ENCODE peak calls at places on chromosomes 16 and 17, in seven cellular contexts. U, W, D, Y, K, S and N are unnamed samples.

GRCh38 chr17:9241371-9241712 is 220.0 kb downstream of the NTN1 start:
- DNase-seq in U (peak), W (peak), D (peak), Y (no peak), K (peak), S (no peak), N (no peak)

GRCh38 chr16:85176541-85177447 is 64.5 kb upstream of the CIBAR2 start:
- DNase-seq in U (no peak), W (no peak), D (no peak), Y (no peak), K (peak), S (no peak), N (peak)

GRCh38 chr16:85583491-85584181 is 29.5 kb upstream of the GSE1 start:
- DNase-seq in U (peak), W (peak), D (peak), Y (no peak), K (peak), S (no peak), N (peak)

GRCh38 chr17:41442772-41443171 is 2.0 kb upstream of the KRT38 start:
- DNase-seq in U (peak), W (no peak), D (peak), Y (no peak), K (peak), S (no peak), N (peak)

GRCh38 chr17:38658741-38659345 is 15.9 kb downstream of the EPOP start:
- DNase-seq in U (no peak), W (no peak), D (no peak), Y (no peak), K (no peak), S (no peak), N (peak)

GRCh38 chr17:70525976-70526375 is 356.6 kb downstream of the KCNJ2 start:
- DNase-seq in U (no peak), W (no peak), D (no peak), Y (no peak), K (no peak), S (no peak), N (no peak)

GRCh38 chr17:70636517-70637133 is 467.3 kb downstream of the KCNJ2 start:
- DNase-seq in U (peak), W (peak), D (peak), Y (peak), K (peak), S (no peak), N (no peak)

GRCh38 chr16:46658925-46659324 is 30.1 kb downstream of the VPS35 start:
- DNase-seq in U (no peak), W (no peak), D (peak), Y (peak), K (no peak), S (peak), N (no peak)

GRCh38 chr16:80614908-80615696 is 74.3 kb downstream of the DYNLRB2 start:
- DNase-seq in U (peak), W (peak), D (peak), Y (no peak), K (peak), S (no peak), N (peak)

GRCh38 chr16:19883296-19883951 is 1.2 kb downstream of the GPRC5B start:
- DNase-seq in U (no peak), W (peak), D (no peak), Y (no peak), K (peak), S (no peak), N (no peak)

GRCh38 chr16:73095885-73096341 is 48.0 kb upstream of the ZFHX3 start:
- DNase-seq in U (no peak), W (no peak), D (no peak), Y (no peak), K (peak), S (no peak), N (no peak)

GRCh38 chr16:89172901-89173628 is 1.5 kb downstream of the CDH15 start:
- DNase-seq in U (no peak), W (no peak), D (no peak), Y (no peak), K (no peak), S (no peak), N (peak)

GRCh38 chr17:9238340-9239259 is 217.3 kb downstream of the NTN1 start:
- DNase-seq in U (no peak), W (no peak), D (no peak), Y (no peak), K (no peak), S (no peak), N (peak)

GRCh38 chr16:79864032-79864780 is 263.7 kb upstream of the MAF start:
- DNase-seq in U (no peak), W (no peak), D (no peak), Y (no peak), K (no peak), S (no peak), N (no peak)

GRCh38 chr17:60065136-60065535 is 13.6 kb downstream of the HEATR6 start:
- DNase-seq in U (no peak), W (no peak), D (peak), Y (no peak), K (peak), S (no peak), N (no peak)

GRCh38 chr17:59761385-59762021 is 54.0 kb downstream of the VMP1 start:
- DNase-seq in U (peak), W (peak), D (peak), Y (no peak), K (peak), S (no peak), N (peak)

GRCh38 chr16:69373019-69373418 is 12.8 kb downstream of the TERF2 start:
- DNase-seq in U (no peak), W (no peak), D (no peak), Y (no peak), K (no peak), S (peak), N (no peak)

GRCh38 chr17:61389670-61390478 is 9.8 kb upstream of the TBX2 start:
- DNase-seq in U (peak), W (peak), D (peak), Y (peak), K (peak), S (peak), N (peak)

GRCh38 chr17:58759522-58759921 is 3.9 kb downstream of the PPM1E start:
- DNase-seq in U (no peak), W (no peak), D (no peak), Y (no peak), K (no peak), S (no peak), N (no peak)

GRCh38 chr17:27224526-27225315 is 69.2 kb upstream of the WSB1 start:
- DNase-seq in U (no peak), W (no peak), D (peak), Y (no peak), K (peak), S (peak), N (no peak)

GRCh38 chr16:27402964-27403600 is 1.1 kb downstream of the IL21R start:
- DNase-seq in U (no peak), W (no peak), D (no peak), Y (no peak), K (no peak), S (no peak), N (no peak)

GRCh38 chr16:13779676-13780075 is 140.3 kb upstream of the ERCC4 start:
- DNase-seq in U (no peak), W (no peak), D (no peak), Y (no peak), K (no peak), S (no peak), N (no peak)

GRCh38 chr16:84013787-84014569 is 28.6 kb downstream of the SLC38A8 start:
- DNase-seq in U (no peak), W (peak), D (peak), Y (no peak), K (peak), S (peak), N (peak)

GRCh38 chr16:11679250-11679649 is 11.0 kb downstream of the SNN start:
- DNase-seq in U (no peak), W (no peak), D (no peak), Y (no peak), K (no peak), S (peak), N (no peak)

GRCh38 chr16:19114359-19115147 is 789 bp downstream of the ITPRIPL2 start:
- DNase-seq in U (peak), W (peak), D (peak), Y (no peak), K (peak), S (peak), N (peak)

GRCh38 chr16:89096768-89097527 is 3.3 kb downstream of the ACSF3 start:
- DNase-seq in U (no peak), W (no peak), D (no peak), Y (no peak), K (no peak), S (no peak), N (peak)

GRCh38 chr17:51154176-51154575 is 817 bp downstream of the NME1 start:
- DNase-seq in U (peak), W (no peak), D (peak), Y (peak), K (peak), S (no peak), N (peak)

GRCh38 chr16:31868701-31869167 is 4.9 kb upstream of the ZNF267 start:
- DNase-seq in U (peak), W (peak), D (peak), Y (peak), K (peak), S (peak), N (peak)

GRCh38 chr17:5846001-5846400 is 224.2 kb upstream of the WSCD1 start:
- DNase-seq in U (no peak), W (no peak), D (no peak), Y (no peak), K (no peak), S (no peak), N (no peak)

GRCh38 chr17:79074650-79075432 is at the start of gene ENGASE:
- DNase-seq in U (peak), W (peak), D (peak), Y (peak), K (peak), S (peak), N (peak)

GRCh38 chr16:77289331-77289809 is 90.2 kb downstream of the SYCE1L start:
- DNase-seq in U (peak), W (no peak), D (peak), Y (no peak), K (peak), S (no peak), N (peak)

GRCh38 chr16:58025351-58026138 is at the start of gene MMP15:
- DNase-seq in U (peak), W (peak), D (peak), Y (peak), K (peak), S (peak), N (peak)

GRCh38 chr16:10206865-10207264 is 24.6 kb upstream of the GRIN2A start:
- DNase-seq in U (no peak), W (no peak), D (no peak), Y (no peak), K (no peak), S (no peak), N (no peak)